ENCODE peak calls at places on chromosomes 6 and 20, in ten cellular contexts. M, P, V, S, B, C, T, J, D and Q are unnamed samples. For H3K9me3 and H3K27me3, the result is how much of the 10 kb centered on the place peaks cover.

GRCh38 chr6:138590796-138591709 is 91.8 kb upstream of the NHSL1 start:
- DNase-seq in M (no peak), P (peak), V (no peak), S (peak), B (peak), C (peak), T (peak), J (peak), D (peak), Q (no peak)

GRCh38 chr6:23350752-23351453 is 775.1 kb upstream of the NRSN1 start:
- DNase-seq in M (no peak), P (no peak), V (no peak), S (peak), B (no peak), C (no peak), T (no peak), J (no peak), D (no peak), Q (no peak)

GRCh38 chr6:98769546-98769945 is 64.8 kb upstream of the POU3F2 start:
- DNase-seq in M (no peak), P (no peak), V (no peak), S (no peak), B (no peak), C (no peak), T (no peak), J (peak), D (no peak), Q (no peak)

GRCh38 chr20:56865055-56865454 is 235.9 kb downstream of the TFAP2C start:
- DNase-seq in M (no peak), P (no peak), V (no peak), S (no peak), B (peak), C (no peak), T (no peak), J (no peak), D (no peak), Q (no peak)

GRCh38 chr6:131948692-131949614 is 2.2 kb downstream of the CCN2 start:
- DNase-seq in M (no peak), P (no peak), V (no peak), S (peak), B (peak), C (peak), T (peak), J (no peak), D (peak), Q (no peak)

GRCh38 chr20:60490184-60490583 is 532.0 kb downstream of the CDH26 start:
- DNase-seq in M (no peak), P (no peak), V (no peak), S (no peak), B (no peak), C (no peak), T (no peak), J (no peak), D (no peak), Q (no peak)

GRCh38 chr6:44000164-44000842 is 126.9 kb downstream of the MRPL14 start:
- DNase-seq in M (peak), P (no peak), V (peak), S (peak), B (no peak), C (no peak), T (no peak), J (no peak), D (no peak), Q (peak)

GRCh38 chr6:169622618-169623017 is 79.2 kb downstream of the WDR27 start:
- DNase-seq in M (no peak), P (no peak), V (no peak), S (peak), B (no peak), C (no peak), T (no peak), J (no peak), D (no peak), Q (no peak)

GRCh38 chr6:155061381-155061780 is 66.3 kb downstream of the TIAM2 start:
- DNase-seq in M (no peak), P (no peak), V (no peak), S (no peak), B (no peak), C (no peak), T (no peak), J (no peak), D (no peak), Q (no peak)

GRCh38 chr6:144661101-144661806 is 376.1 kb downstream of the UTRN start:
- DNase-seq in M (no peak), P (no peak), V (no peak), S (no peak), B (no peak), C (no peak), T (no peak), J (no peak), D (no peak), Q (no peak)

GRCh38 chr6:1552296-1552761 is 57.4 kb upstream of the FOXC1 start:
- DNase-seq in M (no peak), P (peak), V (no peak), S (no peak), B (no peak), C (no peak), T (no peak), J (no peak), D (no peak), Q (no peak)

GRCh38 chr6:34062156-34062555 is 83.7 kb downstream of the GRM4 start:
- DNase-seq in M (no peak), P (no peak), V (no peak), S (no peak), B (no peak), C (no peak), T (no peak), J (no peak), D (no peak), Q (no peak)
- H3K9me3 ChIP-seq in M (under half), P (under half), V (under half), S (under half), B (under half), C (under half), T (under half), J (under half), D (under half), Q (under half)

GRCh38 chr20:2206957-2207769 is 88.6 kb upstream of the TGM3 start:
- DNase-seq in M (peak), P (peak), V (peak), S (no peak), B (peak), C (peak), T (peak), J (peak), D (peak), Q (peak)
- H3K27me3 ChIP-seq in M (under half), P (under half), V (under half), S (under half), B (under half), C (under half), T (under half), J (under half), D (under half), Q (under half)

DNA sequence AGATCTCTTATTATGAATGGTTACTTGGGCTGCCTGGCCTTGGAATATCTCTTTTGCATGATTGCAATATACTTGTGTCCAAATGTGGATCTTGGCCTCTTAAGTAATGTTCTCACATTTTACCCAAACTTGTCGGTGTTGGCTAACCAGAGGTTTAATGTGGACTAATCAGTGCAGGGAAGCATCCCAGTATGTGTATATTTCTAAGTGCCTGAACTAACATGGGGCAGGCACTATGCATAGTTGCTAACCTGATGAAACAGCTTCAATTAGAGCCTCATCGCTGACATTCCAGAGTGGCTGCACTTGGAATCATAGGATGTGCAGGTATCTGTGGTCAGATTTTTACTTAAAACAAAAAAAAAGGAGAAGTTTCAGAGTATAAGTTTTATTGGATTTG is 160.0 kb downstream of the PDE7B start:
- DNase-seq in M (no peak), P (no peak), V (no peak), S (no peak), B (no peak), C (no peak), T (no peak), J (no peak), D (no peak), Q (no peak)
- TF ChIP-seq CTCF in M (no peak), P (no peak), V (no peak), S (no peak), B (no peak), C (no peak), T (no peak), J (no peak), D (no peak), Q (no peak)

GRCh38 chr20:15967334-15967733 is 605.9 kb downstream of the KIF16B start:
- DNase-seq in M (no peak), P (no peak), V (no peak), S (no peak), B (no peak), C (no peak), T (no peak), J (no peak), D (no peak), Q (no peak)

DNA sequence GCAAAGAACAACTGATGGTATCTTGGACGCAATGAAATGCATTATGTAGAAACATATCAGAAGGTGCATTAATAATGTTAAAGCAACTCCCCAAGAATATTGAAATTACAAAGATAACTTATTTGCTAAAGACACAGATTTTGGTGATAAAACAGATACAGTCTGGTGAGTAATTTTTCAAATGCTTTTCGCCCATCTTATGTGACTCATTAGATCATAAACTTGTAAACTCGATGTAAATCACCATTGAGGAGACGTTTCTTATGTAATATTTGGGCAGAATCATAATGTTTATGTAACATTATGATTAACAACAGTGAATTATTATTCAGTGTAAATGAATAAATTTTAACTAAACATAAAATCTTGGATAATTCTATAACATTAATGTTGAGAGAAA is 608.1 kb downstream of the KIF16B start:
- DNase-seq in M (no peak), P (no peak), V (no peak), S (no peak), B (no peak), C (no peak), T (no peak), J (no peak), D (no peak), Q (no peak)
- H3K9me3 ChIP-seq in M (under half), P (under half), V (under half), S (under half), B (under half), C (under half), T (under half), J (under half), D (under half), Q (under half)

GRCh38 chr6:45663181-45664180 is 285.7 kb upstream of the SUPT3H start:
- DNase-seq in M (no peak), P (no peak), V (no peak), S (no peak), B (no peak), C (peak), T (no peak), J (peak), D (no peak), Q (peak)
- H3K27me3 ChIP-seq in M (under half), P (under half), V (under half), S (under half), B (under half), C (under half), T (half or more), J (under half), D (under half), Q (under half)

DNA sequence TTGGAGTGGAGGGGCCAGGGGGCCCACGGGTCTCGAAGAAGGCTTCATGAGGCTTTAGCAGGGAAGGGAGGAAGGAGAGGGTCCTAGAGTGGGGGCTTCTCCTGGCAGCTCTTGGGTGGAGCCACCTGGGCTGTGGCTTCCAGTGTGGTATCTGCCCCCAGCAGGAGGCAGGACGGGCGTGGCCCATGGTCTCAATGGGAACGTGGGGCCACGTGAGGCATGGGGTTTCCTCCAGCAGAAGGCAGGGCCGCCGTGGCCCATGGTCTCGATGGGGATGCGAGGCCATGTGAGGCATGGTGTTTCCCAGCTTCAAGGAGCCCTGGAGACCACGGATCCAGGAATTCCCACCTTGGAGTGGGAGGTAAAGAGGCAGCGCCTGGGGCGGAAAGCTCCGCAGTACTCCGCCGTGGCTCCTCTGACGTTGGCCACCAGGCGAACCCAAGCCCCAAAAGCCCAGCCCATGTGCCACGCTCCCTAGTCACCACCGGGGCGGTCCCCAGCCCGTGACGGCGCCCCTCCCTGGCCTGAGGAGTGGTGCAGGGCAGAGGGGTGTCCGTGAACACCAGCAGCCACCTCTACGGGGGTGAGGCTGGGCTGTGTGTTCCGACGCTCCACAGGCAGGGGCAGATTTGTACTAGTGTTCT is 62.0 kb upstream of the GATA5 start:
- DNase-seq in M (no peak), P (no peak), V (no peak), S (no peak), B (no peak), C (no peak), T (no peak), J (no peak), D (no peak), Q (no peak)
- TF ChIP-seq CTCF in M (no peak), P (no peak), V (no peak), S (no peak), B (no peak), C (no peak), T (no peak), J (no peak), D (no peak), Q (no peak)

DNA sequence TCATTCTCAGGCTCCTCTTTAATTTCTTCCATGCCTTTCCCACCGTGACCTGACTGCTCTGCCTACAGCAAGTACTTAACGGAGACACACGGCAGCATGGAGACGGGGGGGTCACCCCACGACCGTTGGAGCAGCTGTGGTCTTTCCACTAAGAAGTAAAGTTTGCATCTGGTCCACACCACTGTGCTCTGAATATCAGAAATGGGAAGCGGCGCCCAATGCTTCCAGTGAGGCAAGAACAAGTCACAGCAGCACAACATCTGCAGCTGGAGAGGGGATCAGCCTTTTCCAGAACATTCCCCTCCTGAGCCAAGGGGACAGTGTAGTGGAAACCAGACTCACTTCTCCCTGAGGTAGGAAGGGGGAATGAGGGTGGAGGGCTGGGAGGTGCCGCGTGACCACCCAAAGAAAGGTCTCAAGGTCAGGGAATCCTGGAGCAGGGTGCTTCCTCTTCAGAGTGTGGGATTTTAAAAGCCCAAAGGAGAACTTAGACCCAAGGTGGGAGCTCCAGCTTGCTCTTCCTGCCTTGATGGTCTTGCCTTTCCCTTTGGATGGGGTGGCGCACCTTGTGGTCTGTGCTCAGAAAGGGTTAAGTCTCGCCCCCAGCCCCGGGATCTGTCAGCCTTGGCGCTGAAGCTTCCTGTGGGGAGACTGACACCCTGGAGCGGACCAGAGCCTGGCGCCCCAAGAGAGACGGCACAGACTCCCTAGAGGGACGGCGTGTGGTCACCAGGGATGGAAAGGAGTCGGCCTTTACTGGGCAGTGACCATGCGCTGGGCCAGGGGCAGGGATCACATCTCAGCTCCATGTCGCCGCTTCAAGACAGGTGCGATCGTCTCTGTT is 25.6 kb upstream of the SMOC2 start:
- DNase-seq in M (no peak), P (no peak), V (no peak), S (no peak), B (no peak), C (no peak), T (peak), J (no peak), D (no peak), Q (no peak)
- H3K9me3 ChIP-seq in M (under half), P (under half), V (under half), S (under half), B (under half), C (under half), T (under half), J (under half), D (under half), Q (under half)

GRCh38 chr6:157847846-157848245 is 24.8 kb downstream of the SNX9 start:
- DNase-seq in M (no peak), P (no peak), V (no peak), S (no peak), B (no peak), C (no peak), T (no peak), J (no peak), D (no peak), Q (no peak)

GRCh38 chr6:157849288-157850017 is 26.4 kb downstream of the SNX9 start:
- DNase-seq in M (no peak), P (no peak), V (no peak), S (no peak), B (no peak), C (no peak), T (no peak), J (no peak), D (no peak), Q (no peak)

GRCh38 chr6:157853018-157853805 is 30.2 kb downstream of the SNX9 start:
- DNase-seq in M (no peak), P (no peak), V (no peak), S (no peak), B (no peak), C (no peak), T (no peak), J (no peak), D (no peak), Q (no peak)

GRCh38 chr6:157848693-157849092 is 25.6 kb downstream of the SNX9 start:
- DNase-seq in M (no peak), P (no peak), V (no peak), S (no peak), B (no peak), C (no peak), T (no peak), J (no peak), D (no peak), Q (no peak)

GRCh38 chr6:157850030-157850429 is 27.0 kb downstream of the SNX9 start:
- DNase-seq in M (no peak), P (no peak), V (no peak), S (no peak), B (no peak), C (no peak), T (no peak), J (no peak), D (no peak), Q (no peak)
- H3K27me3 ChIP-seq in M (under half), P (under half), V (under half), S (under half), B (under half), C (under half), T (under half), J (under half), D (under half), Q (under half)

GRCh38 chr6:42879372-42880239 is at the start of gene RPL7L1:
- DNase-seq in M (peak), P (peak), V (peak), S (peak), B (peak), C (peak), T (peak), J (peak), D (peak), Q (peak)
- TF ChIP-seq CTCF in M (peak), P (no peak), V (peak), S (peak), B (no peak), C (no peak), T (no peak), J (no peak), D (peak), Q (no peak)